ENCODE peak calls at places on chromosomes 13 and 19, in seven cellular contexts. J is transverse colon, E is upper lobe of left lung, V is A549, T is tibial nerve, B is stomach, C is ovary. X is an unnamed sample.

GRCh38 chr13:97544041-97544765 is 110.2 kb downstream of the RAP2A start:
- DNase-seq in T (no peak), C (no peak), E (no peak), V (no peak), B (no peak), J (no peak), X (no peak)

GRCh38 chr13:97226788-97227627 is 4.9 kb downstream of the MBNL2 start:
- DNase-seq in C (no peak), E (no peak), T (no peak), B (peak; percentile 34), V (no peak), J (peak; percentile 64), X (no peak)

GRCh38 chr19:39372047-39372802 is 18.7 kb downstream of the PAF1 start:
- DNase-seq in V (no peak), E (no peak), J (peak; percentile 57), B (peak; percentile 52), C (peak; percentile 88), T (peak; percentile 87), X (no peak)

GRCh38 chr13:97468331-97468730 is 34.4 kb downstream of the RAP2A start:
- DNase-seq in B (no peak), C (no peak), E (no peak), T (peak; percentile 48), J (no peak), V (no peak), X (no peak)

GRCh38 chr13:83151308-83151660 is 731.0 kb downstream of the SLITRK1 start:
- DNase-seq in J (no peak), V (no peak), B (no peak), E (no peak), C (no peak), T (no peak), X (no peak)

GRCh38 chr13:101149735-101150380 is 266.4 kb downstream of the NALCN start:
- DNase-seq in C (no peak), T (no peak), B (no peak), J (no peak), E (no peak), V (peak; percentile 3), X (no peak)

GRCh38 chr13:112106467-112107141 is 39.7 kb downstream of the SOX1 start:
- DNase-seq in E (peak; percentile 54), J (no peak), T (no peak), V (no peak), B (no peak), C (no peak), X (peak; percentile 60)

GRCh38 chr13:48873598-48873997 is 102.1 kb upstream of the FNDC3A start:
- DNase-seq in B (no peak), J (no peak), V (no peak), T (no peak), C (no peak), E (no peak), X (no peak)

GRCh38 chr19:40270362-40271089 is 14.6 kb downstream of the AKT2 start:
- DNase-seq in E (no peak), C (no peak), B (no peak), V (no peak), T (no peak), J (no peak), X (no peak)

GRCh38 chr19:12527034-12527836 is 24.0 kb downstream of the ZNF564 start:
- DNase-seq in C (no peak), T (no peak), J (no peak), V (no peak), B (no peak), E (no peak), X (no peak)

GRCh38 chr13:100235311-100235901 is 146.5 kb downstream of the PCCA start:
- DNase-seq in V (peak; percentile 23), J (no peak), E (no peak), B (no peak), C (no peak), T (peak; percentile 70), X (no peak)

GRCh38 chr13:46134961-46135522 is 30.2 kb upstream of the CPB2 start:
- DNase-seq in E (no peak), C (no peak), V (no peak), J (no peak), T (no peak), B (peak; percentile 47), X (no peak)

GRCh38 chr13:46535002-46535401 is 18.0 kb upstream of the LRCH1 start:
- DNase-seq in T (no peak), J (no peak), C (no peak), B (no peak), V (no peak), E (no peak), X (no peak)

GRCh38 chr19:5967994-5968430 is 9.9 kb downstream of the RANBP3 start:
- DNase-seq in J (peak; percentile 69), E (no peak), B (peak; percentile 67), T (peak; percentile 77), C (peak; percentile 62), V (peak; percentile 74), X (no peak)
- H3K4me1 ChIP-seq in J (peaks cover 44% of the 10 kb centered on the region), E (peaks cover 64% of the 10 kb centered on the region), B (peaks cover 98% of the 10 kb centered on the region), T (peaks cover 5% of the 10 kb centered on the region), C (peaks cover 34% of the 10 kb centered on the region), V (peaks cover 4% of the 10 kb centered on the region), X (peaks cover 96% of the 10 kb centered on the region)

DNA sequence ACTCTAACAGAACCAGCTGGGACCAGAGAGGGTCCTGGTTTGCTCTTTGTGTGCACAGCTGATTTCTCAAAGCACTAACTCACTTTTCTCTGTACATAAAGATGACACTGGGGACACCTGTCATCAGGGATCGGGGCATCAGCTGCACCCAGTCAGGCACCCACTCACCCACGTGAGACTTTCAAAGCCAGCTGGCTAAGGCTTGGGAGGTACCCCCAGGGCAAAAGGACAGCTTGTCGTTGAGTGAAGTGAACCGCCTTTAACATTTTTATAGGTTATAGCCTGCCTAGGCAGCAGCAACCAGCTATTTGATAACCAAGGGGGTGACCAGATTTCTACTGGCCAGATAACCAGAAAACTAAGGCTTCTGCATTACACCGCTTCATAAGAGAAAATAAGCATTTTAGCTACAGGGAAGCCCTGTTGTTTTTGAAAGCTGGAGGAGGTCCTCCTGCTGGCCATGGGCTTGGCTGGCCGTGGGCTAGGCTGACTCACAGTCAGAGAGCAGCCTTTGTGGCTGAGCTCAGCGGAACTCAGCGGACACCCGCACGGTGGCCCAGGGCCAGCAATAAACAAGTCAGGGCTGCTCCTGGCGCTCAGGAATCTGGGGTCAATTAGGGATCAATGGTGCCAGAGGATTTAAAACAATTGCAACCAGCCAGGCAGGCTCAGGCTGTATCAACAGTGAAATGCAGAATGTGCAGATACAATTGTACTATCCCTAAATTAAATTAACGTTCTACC is 57.1 kb downstream of the ALOX5AP start:
- DNase-seq in B (peak; percentile 71), V (peak; percentile 33), T (peak; percentile 49), C (peak; percentile 90), J (peak; percentile 50), E (peak; percentile 84), X (no peak)
- TF ChIP-seq EP300 in B (no peak), V (no peak), T (peak; percentile 41), C (no peak), J (no peak), E (no peak), X (no peak)

DNA sequence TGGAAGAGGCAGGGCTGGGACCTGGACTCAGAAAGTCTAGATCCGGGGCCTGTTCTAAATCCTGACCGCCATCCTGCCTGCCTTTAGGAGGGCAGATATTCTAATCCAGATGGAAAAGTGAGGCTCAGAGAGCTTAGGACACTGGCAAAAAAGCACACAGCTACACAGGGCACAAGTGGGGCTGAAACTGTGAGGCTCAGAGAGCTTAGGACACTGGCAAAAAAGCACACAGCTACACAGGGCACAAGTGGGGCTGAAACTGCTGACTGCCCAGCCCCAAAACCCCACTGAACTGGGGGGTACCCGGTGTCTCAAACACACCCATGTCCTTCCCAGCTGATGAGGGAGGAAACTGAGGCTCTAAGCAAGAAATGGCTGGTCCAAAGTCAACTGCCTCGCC is 2.0 kb downstream of the AKT1S1 start:
- DNase-seq in E (no peak), C (peak; percentile 44), B (no peak), V (no peak), T (no peak), J (no peak), X (no peak)
- H3K4me3 ChIP-seq in E (peak overlapping the region; percentile 77), C (peak overlapping the region; percentile 85), B (peak overlapping the region; percentile 93), V (peak overlapping the region; percentile 95), T (peak overlapping the region; percentile 88), J (no peak overlapping the region), X (peak overlapping the region; percentile 99)

GRCh38 chr19:6258812-6259311 is 20.9 kb downstream of the MLLT1 start:
- DNase-seq in V (no peak), C (peak; percentile 33), J (no peak), E (no peak), B (no peak), T (no peak), X (no peak)
- H3K4me1 ChIP-seq in V (no peaks in the 10 kb centered on the region), C (peaks cover 10% of the 10 kb centered on the region), J (peaks cover 6% of the 10 kb centered on the region), E (peaks cover 32% of the 10 kb centered on the region), B (peaks cover 51% of the 10 kb centered on the region), T (no peaks in the 10 kb centered on the region), X (peaks cover 68% of the 10 kb centered on the region)

GRCh38 chr19:3194063-3194702 is 8.5 kb downstream of the NCLN start:
- DNase-seq in J (no peak), E (no peak), B (no peak), T (no peak), V (no peak), C (no peak), X (no peak)
- TF ChIP-seq EP300 in J (no peak), E (no peak), B (no peak), T (no peak), V (no peak), C (no peak), X (no peak)

X was measured in esophagus muscularis mucosa.